ENCODE peak calls at places on chromosomes 4 and X, in nine cellular contexts. R, M, B, A, X, K, V, O and Y are unnamed samples.

GRCh38 chrX:78024349-78025108 is 55.1 kb upstream of the PGAM4 start:
- DNase-seq in R (peak; percentile 77), M (no peak), B (no peak), A (peak; percentile 3), X (peak; percentile 15), K (peak; percentile 15), V (peak; percentile 37), O (peak; percentile 77), Y (no peak)

GRCh38 chrX:270848-271367 is 10.3 kb upstream of the PLCXD1 start:
- DNase-seq in R (no peak), M (no peak), B (no peak), A (no peak), X (no peak), K (no peak), V (no peak), O (peak; percentile 12), Y (no peak)

GRCh38 chr4:169723207-169723606 is 34.5 kb downstream of the HPF1 start:
- DNase-seq in R (no peak), M (peak; percentile 7), B (no peak), A (no peak), X (peak; percentile 53), K (peak; percentile 8), V (no peak), O (no peak), Y (no peak)

GRCh38 chrX:38948046-38948445 is 146.8 kb downstream of the MID1IP1 start:
- DNase-seq in R (no peak), M (no peak), B (no peak), A (no peak), X (no peak), K (no peak), V (no peak), O (no peak), Y (no peak)

GRCh38 chr4:109908741-109909140 is 3.9 kb upstream of the EGF start:
- DNase-seq in R (no peak), M (no peak), B (no peak), A (no peak), X (peak; percentile 7), K (no peak), V (no peak), O (no peak), Y (no peak)

GRCh38 chr4:80841587-80842281 is 188.8 kb upstream of the BMP3 start:
- DNase-seq in R (no peak), M (no peak), B (no peak), A (no peak), X (no peak), K (no peak), V (no peak), O (no peak), Y (no peak)

GRCh38 chr4:185127021-185127925 is 15.8 kb upstream of the SLC25A4 start:
- DNase-seq in R (no peak), M (peak; percentile 38), B (no peak), A (no peak), X (peak; percentile 29), K (peak; percentile 42), V (no peak), O (peak; percentile 35), Y (no peak)

GRCh38 chr4:75423029-75423428 is 91.2 kb downstream of the RCHY1 start:
- DNase-seq in R (no peak), M (no peak), B (no peak), A (no peak), X (no peak), K (no peak), V (no peak), O (no peak), Y (no peak)

GRCh38 chr4:56705870-56706400 is 24.8 kb upstream of the HOPX start:
- DNase-seq in R (no peak), M (no peak), B (no peak), A (no peak), X (no peak), K (no peak), V (no peak), O (no peak), Y (no peak)

GRCh38 chrX:10052906-10053625 is 85.9 kb downstream of the CLDN34 start:
- DNase-seq in R (no peak), M (no peak), B (no peak), A (peak; percentile 7), X (no peak), K (peak; percentile 40), V (no peak), O (no peak), Y (no peak)

GRCh38 chrX:24110049-24110448 is 39.5 kb upstream of the ZFX start:
- DNase-seq in R (no peak), M (peak; percentile 47), B (no peak), A (no peak), X (no peak), K (no peak), V (no peak), O (no peak), Y (no peak)

GRCh38 chr4:83010111-83010521 is 507 bp downstream of the LIN54 start:
- DNase-seq in R (no peak), M (peak; percentile 33), B (no peak), A (no peak), X (peak; percentile 53), K (peak; percentile 64), V (peak; percentile 17), O (no peak), Y (no peak)

GRCh38 chr4:83010522-83011318 is at the start of gene LIN54:
- DNase-seq in R (peak; percentile 88), M (peak; percentile 79), B (no peak), A (peak; percentile 70), X (peak; percentile 73), K (peak; percentile 89), V (peak; percentile 87), O (peak; percentile 90), Y (no peak)

GRCh38 chr4:83012631-83013419 is 2.2 kb upstream of the LIN54 start:
- DNase-seq in R (peak; percentile 98), M (peak; percentile 99), B (peak; percentile 98), A (peak; percentile 90), X (peak; percentile 99), K (peak; percentile 99), V (peak; percentile 97), O (peak; percentile 99), Y (peak; percentile 96)

GRCh38 chr4:83011779-83012630 is 1.4 kb upstream of the LIN54 start:
- DNase-seq in R (peak; percentile 53), M (peak; percentile 59), B (no peak), A (peak; percentile 9), X (peak; percentile 31), K (peak; percentile 74), V (no peak), O (peak; percentile 70), Y (no peak)

DNA sequence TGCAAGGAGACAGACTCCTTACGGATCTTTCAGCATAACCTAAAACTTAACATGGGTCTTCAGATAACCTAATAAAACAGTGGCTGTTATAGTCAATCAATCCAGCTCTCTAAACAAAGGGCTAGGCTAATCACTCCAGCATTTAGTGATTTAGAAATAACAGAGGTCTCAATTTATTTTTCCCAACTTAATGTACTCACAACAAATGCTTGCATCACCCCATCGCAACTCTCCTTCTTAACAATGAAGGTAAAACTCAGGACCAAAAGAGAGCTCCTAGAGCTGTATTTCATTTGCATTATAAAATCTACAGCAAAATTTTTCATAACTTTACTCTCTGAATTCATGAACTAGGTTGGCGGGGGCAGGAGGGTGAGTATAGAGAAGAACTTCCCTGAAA is 1.1 kb downstream of the LIN54 start:
- DNase-seq in R (no peak), M (no peak), B (no peak), A (no peak), X (peak; percentile 28), K (peak; percentile 70), V (no peak), O (no peak), Y (no peak)
- H3K4me3 ChIP-seq in R (peak overlapping the region; percentile 72), M (peak overlapping the region; percentile 98), B (no peak overlapping the region), A (peak overlapping the region; percentile 74), X (peak overlapping the region; percentile 86), K (peak overlapping the region; percentile 96), V (peak overlapping the region; percentile 87), O (no peak overlapping the region), Y (peak overlapping the region; percentile 91)

DNA sequence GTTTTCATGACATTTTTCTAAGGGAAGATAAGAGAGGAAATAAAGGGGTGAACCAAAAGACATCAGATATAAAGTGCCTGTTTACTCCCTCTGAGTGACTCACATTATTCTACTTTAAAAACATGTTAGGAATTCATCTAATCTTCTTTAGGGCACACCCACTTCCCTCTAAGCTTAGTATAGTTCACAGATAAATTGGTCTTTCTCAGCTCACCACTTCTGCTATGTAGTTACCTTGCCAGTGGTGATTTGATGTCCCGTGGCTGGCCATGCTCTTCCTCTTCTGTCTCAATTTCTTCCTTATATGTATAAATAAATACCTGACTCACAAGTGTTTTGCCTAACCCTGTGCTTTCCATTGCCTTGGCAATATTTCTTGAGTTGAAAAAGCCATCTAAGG is 96.8 kb downstream of the PDLIM5 start:
- DNase-seq in R (no peak), M (peak; percentile 38), B (no peak), A (peak; percentile 62), X (peak; percentile 95), K (peak; percentile 71), V (no peak), O (no peak), Y (peak; percentile 32)
- H3K4me3 ChIP-seq in R (no peak overlapping the region), M (no peak overlapping the region), B (no peak overlapping the region), A (no peak overlapping the region), X (no peak overlapping the region), K (peak overlapping the region; percentile 36), V (no peak overlapping the region), O (no peak overlapping the region), Y (no peak overlapping the region)

DNA sequence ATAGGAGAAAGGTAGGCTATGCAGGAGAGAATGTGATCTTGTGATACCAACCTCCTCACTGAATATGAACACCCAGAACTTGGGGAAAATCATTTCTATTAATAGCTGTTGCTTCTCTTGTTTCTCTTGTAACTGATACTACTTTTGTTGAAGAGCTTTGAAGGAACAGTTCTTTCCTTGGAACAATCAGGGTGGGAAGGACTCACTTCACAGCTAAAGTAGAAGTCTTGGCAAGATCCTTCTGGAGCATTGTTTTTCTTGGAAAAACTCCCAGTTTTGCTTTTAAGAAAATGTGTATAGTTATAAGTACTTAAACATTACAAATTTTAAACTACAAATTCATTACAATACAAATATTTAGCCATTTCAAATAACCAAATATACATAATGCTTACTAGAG is 19.1 kb upstream of the XK start:
- DNase-seq in R (no peak), M (no peak), B (no peak), A (no peak), X (peak; percentile 11), K (no peak), V (no peak), O (no peak), Y (peak; percentile 16)
- H3K4me3 ChIP-seq in R (no peak overlapping the region), M (no peak overlapping the region), B (no peak overlapping the region), A (no peak overlapping the region), X (no peak overlapping the region), K (no peak overlapping the region), V (no peak overlapping the region), O (no peak overlapping the region), Y (no peak overlapping the region)

GRCh38 chr4:152545088-152545487 is 9.2 kb upstream of the FBXW7 start:
- DNase-seq in R (no peak), M (no peak), B (no peak), A (no peak), X (no peak), K (no peak), V (no peak), O (no peak), Y (no peak)

GRCh38 chr4:152537881-152538280 is 2.0 kb upstream of the FBXW7 start:
- DNase-seq in R (no peak), M (no peak), B (no peak), A (no peak), X (no peak), K (no peak), V (no peak), O (no peak), Y (no peak)

GRCh38 chr4:152540293-152540674 is 4.4 kb upstream of the FBXW7 start:
- DNase-seq in R (no peak), M (no peak), B (no peak), A (no peak), X (peak; percentile 14), K (no peak), V (no peak), O (no peak), Y (no peak)

GRCh38 chr4:152539556-152540292 is 3.8 kb upstream of the FBXW7 start:
- DNase-seq in R (no peak), M (no peak), B (no peak), A (no peak), X (no peak), K (no peak), V (no peak), O (no peak), Y (no peak)

GRCh38 chr4:152540941-152541340 is 5.0 kb upstream of the FBXW7 start:
- DNase-seq in R (no peak), M (no peak), B (no peak), A (no peak), X (no peak), K (no peak), V (no peak), O (no peak), Y (no peak)
- H3K4me3 ChIP-seq in R (no peak overlapping the region), M (no peak overlapping the region), B (no peak overlapping the region), A (no peak overlapping the region), X (no peak overlapping the region), K (no peak overlapping the region), V (no peak overlapping the region), O (no peak overlapping the region), Y (no peak overlapping the region)